ENCODE peak calls at places on chromosomes 7 and 10, in four cellular contexts. F is mesendoderm, R is SJCRH30, P is SK-N-SH. M is an unnamed sample.
A peak's percentile ranks its signal among the peaks of the same experiment; 100 is the strongest.

GRCh38 chr10:23344251-23344841 is at the start of gene C10orf67:
- DNase-seq in F (peak; percentile 75), R (peak; percentile 37), P (peak; percentile 79), M (peak; percentile 80)

GRCh38 chr10:1054684-1055083 is 1.5 kb upstream of the WDR37 start:
- DNase-seq in F (no peak), R (no peak), P (no peak), M (no peak)

GRCh38 chr7:2812831-2813230 is 31.3 kb downstream of the GNA12 start:
- DNase-seq in F (no peak), R (no peak), P (no peak), M (peak; percentile 6)

GRCh38 chr7:80764132-80764531 is 125.7 kb downstream of the CD36 start:
- DNase-seq in F (peak; percentile 73), R (no peak), P (no peak), M (peak; percentile 82)

GRCh38 chr10:126115021-126115610 is 218.8 kb downstream of the FANK1 start:
- DNase-seq in F (no peak), R (no peak), P (no peak), M (no peak)

GRCh38 chr7:38753347-38753746 is 122.2 kb upstream of the AMPH start:
- DNase-seq in F (no peak), R (no peak), P (no peak), M (no peak)

GRCh38 chr10:83489161-83489560 is 650.1 kb upstream of the GHITM start:
- DNase-seq in F (no peak), R (no peak), P (no peak), M (no peak)

GRCh38 chr7:372939-373791 is 83.2 kb downstream of the FOXL3 start:
- DNase-seq in F (peak; percentile 31), R (no peak), P (peak; percentile 34), M (peak; percentile 74)

GRCh38 chr7:69654381-69654780 is 56.1 kb downstream of the AUTS2 start:
- DNase-seq in F (no peak), R (no peak), P (no peak), M (no peak)

GRCh38 chr10:68231106-68231901 is 609 bp downstream of the ATOH7 start:
- DNase-seq in F (peak; percentile 85), R (peak; percentile 80), P (peak; percentile 98), M (peak; percentile 91)

GRCh38 chr10:58993480-58994221 is 182.8 kb upstream of the PHYHIPL start:
- DNase-seq in F (no peak), R (peak; percentile 39), P (no peak), M (no peak)

GRCh38 chr7:120805636-120806388 is 52.1 kb downstream of the TSPAN12 start:
- DNase-seq in F (peak; percentile 81), R (peak; percentile 96), P (peak; percentile 59), M (peak; percentile 86)

GRCh38 chr7:25358831-25359350 is 130.6 kb upstream of the NPVF start:
- DNase-seq in F (no peak), R (no peak), P (no peak), M (no peak)

GRCh38 chr10:47354900-47355299 is 6.7 kb downstream of the RBP3 start:
- DNase-seq in F (no peak), R (no peak), P (no peak), M (no peak)

GRCh38 chr7:152336754-152337368 is 98.9 kb downstream of the KMT2C start:
- DNase-seq in F (peak; percentile 65), R (peak; percentile 62), P (peak; percentile 51), M (peak; percentile 61)

GRCh38 chr7:151677581-151678226 is 158.0 kb upstream of the RHEB start:
- DNase-seq in F (no peak), R (no peak), P (no peak), M (no peak)

GRCh38 chr7:93877742-93878141 is 12.8 kb downstream of the TFPI2 start:
- DNase-seq in F (no peak), R (no peak), P (no peak), M (no peak)

GRCh38 chr7:38374507-38374906 is 101.1 kb upstream of the TARP start:
- DNase-seq in F (peak; percentile 41), R (peak; percentile 79), P (peak; percentile 59), M (peak; percentile 77)

GRCh38 chr10:109770000-109770399 is 153.3 kb downstream of the XPNPEP1 start:
- DNase-seq in F (no peak), R (no peak), P (no peak), M (no peak)

GRCh38 chr10:43264324-43264986 is 2.4 kb downstream of the RASGEF1A start:
- DNase-seq in F (no peak), R (no peak), P (peak; percentile 48), M (peak; percentile 43)

GRCh38 chr10:63083904-63084689 is 49.0 kb upstream of the NRBF2 start:
- DNase-seq in F (peak; percentile 84), R (peak; percentile 73), P (peak; percentile 56), M (peak; percentile 65)

GRCh38 chr7:6367701-6368211 is 80.0 kb downstream of the DAGLB start:
- DNase-seq in F (no peak), R (peak; percentile 36), P (no peak), M (no peak)

GRCh38 chr7:68014031-68014774 is 1017.6 kb downstream of the TYW1 start:
- DNase-seq in F (no peak), R (no peak), P (no peak), M (peak; percentile 43)

GRCh38 chr7:24834150-24834798 is 77.0 kb upstream of the GSDME start:
- DNase-seq in F (no peak), R (no peak), P (no peak), M (peak; percentile 51)

GRCh38 chr7:155374276-155375252 is 76.9 kb downstream of the INSIG1 start:
- DNase-seq in F (no peak), R (no peak), P (peak; percentile 53), M (peak; percentile 73)

GRCh38 chr10:14302035-14302434 is 28.7 kb downstream of the FRMD4A start:
- DNase-seq in F (peak; percentile 56), R (no peak), P (no peak), M (no peak)

GRCh38 chr10:6722616-6723004 is 142.5 kb upstream of the PRKCQ start:
- DNase-seq in F (no peak), R (no peak), P (no peak), M (no peak)

GRCh38 chr7:137840183-137840779 is 6.5 kb downstream of the DGKI start:
- DNase-seq in F (no peak), R (no peak), P (no peak), M (peak; percentile 54)

GRCh38 chr10:87841215-87841614 is 22.1 kb downstream of the KLLN start:
- DNase-seq in F (no peak), R (no peak), P (no peak), M (no peak)

GRCh38 chr7:25722856-25723255 is 429.1 kb upstream of the NFE2L3 start:
- DNase-seq in F (no peak), R (no peak), P (no peak), M (no peak)

GRCh38 chr7:122095642-122096041 is 48.4 kb downstream of the AASS start:
- DNase-seq in F (no peak), R (no peak), P (no peak), M (no peak)

GRCh38 chr7:122103064-122103463 is 41.0 kb downstream of the AASS start:
- DNase-seq in F (no peak), R (no peak), P (no peak), M (no peak)

DNA sequence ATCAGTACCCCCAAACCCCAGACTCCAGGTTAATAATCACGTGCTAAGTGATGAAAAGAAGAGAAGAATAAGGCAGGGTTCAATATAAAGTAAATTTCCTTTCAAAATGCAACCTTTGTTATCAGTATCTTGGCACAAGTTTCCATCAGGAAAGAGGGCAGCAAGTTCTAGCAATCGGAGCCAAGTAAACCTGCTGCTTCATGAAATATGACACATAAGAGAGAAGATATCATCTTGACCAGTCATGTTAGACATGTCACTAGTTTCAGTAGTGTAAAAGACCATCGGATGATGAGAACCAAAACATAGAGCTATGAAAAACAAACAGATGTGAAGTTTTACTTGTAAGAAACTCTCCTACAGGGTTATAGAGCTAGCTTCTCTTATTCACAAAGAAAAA is 44.0 kb downstream of the AASS start:
- DNase-seq in F (no peak), R (no peak), P (no peak), M (no peak)
- H3K36me3 ChIP-seq in F (no peaks in the 10 kb centered on the region), R (peaks cover 34% of the 10 kb centered on the region), P (no peaks in the 10 kb centered on the region), M (peaks cover 55% of the 10 kb centered on the region)

DNA sequence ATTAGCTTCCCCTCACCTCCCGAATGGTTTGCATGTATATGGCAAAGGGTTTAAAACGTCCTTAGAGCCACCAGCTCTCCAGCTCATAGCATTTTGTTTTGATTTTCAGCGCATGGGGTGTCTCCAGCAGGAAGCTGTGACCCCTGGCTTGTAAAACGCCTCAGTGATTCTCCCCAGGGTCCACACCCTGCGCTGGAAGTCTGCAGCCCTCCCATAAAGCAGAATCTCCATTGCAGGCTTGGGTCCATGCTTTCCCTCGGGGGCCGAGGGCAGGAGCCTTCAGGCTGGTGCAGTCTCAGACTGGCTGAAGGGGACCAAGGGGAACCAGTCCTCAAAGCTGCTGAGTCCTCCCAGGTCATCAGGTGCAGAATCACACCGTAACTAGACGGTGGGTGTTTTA is 109.7 kb downstream of the VIPR2 start:
- DNase-seq in F (no peak), R (no peak), P (no peak), M (no peak)
- H3K36me3 ChIP-seq in F (no peaks in the 10 kb centered on the region), R (peaks cover 3% of the 10 kb centered on the region), P (no peaks in the 10 kb centered on the region), M (no peaks in the 10 kb centered on the region)

GRCh38 chr10:53894145-53894544 is 906.9 kb downstream of the PCDH15 start:
- DNase-seq in F (no peak), R (no peak), P (no peak), M (no peak)
- H3K36me3 ChIP-seq in F (no peaks in the 10 kb centered on the region), R (no peaks in the 10 kb centered on the region), P (no peaks in the 10 kb centered on the region), M (no peaks in the 10 kb centered on the region)

GRCh38 chr7:50387351-50387750 is 62.8 kb downstream of the FIGNL1 start:
- DNase-seq in F (no peak), R (no peak), P (no peak), M (no peak)

GRCh38 chr7:50379082-50379481 is 71.1 kb downstream of the FIGNL1 start:
- DNase-seq in F (peak; percentile 92), R (no peak), P (no peak), M (peak; percentile 89)

GRCh38 chr7:50377356-50377755 is 72.8 kb downstream of the FIGNL1 start:
- DNase-seq in F (no peak), R (no peak), P (no peak), M (no peak)

GRCh38 chr7:50379539-50379938 is 70.6 kb downstream of the FIGNL1 start:
- DNase-seq in F (no peak), R (no peak), P (no peak), M (no peak)

GRCh38 chr7:50382455-50382854 is 67.7 kb downstream of the FIGNL1 start:
- DNase-seq in F (no peak), R (no peak), P (no peak), M (no peak)
- H3K36me3 ChIP-seq in F (no peaks in the 10 kb centered on the region), R (no peaks in the 10 kb centered on the region), P (no peaks in the 10 kb centered on the region), M (no peaks in the 10 kb centered on the region)